ENCODE peak calls at places on chromosomes 13 and 19, in four cellular contexts. C is mammary epithelial cell, V is SK-N-SH, H is adrenal gland. R is an unnamed sample. For H3K4me1, the result is how much of the 10 kb centered on the place peaks cover.

GRCh38 chr19:11949201-11949600 is 15.6 kb upstream of the ZNF763 start:
- DNase-seq in C (no peak), V (no peak), H (no peak), R (peak)

GRCh38 chr13:98144501-98145350 is 1.8 kb downstream of the FARP1 start:
- DNase-seq in C (peak), V (peak), H (peak), R (peak)

GRCh38 chr13:94620286-94620896 is 18.7 kb downstream of the GPR180 start:
- DNase-seq in C (peak), V (peak), H (no peak), R (peak)

GRCh38 chr19:53549354-53549753 is 11.4 kb downstream of the ZNF331 start:
- DNase-seq in C (no peak), V (no peak), H (no peak), R (no peak)

GRCh38 chr13:38952827-38953226 is 37.8 kb downstream of the STOML3 start:
- DNase-seq in C (peak), V (no peak), H (no peak), R (peak)

GRCh38 chr19:51407631-51408131 is 9.8 kb downstream of the SIGLEC10 start:
- DNase-seq in C (peak), V (no peak), H (peak), R (no peak)

GRCh38 chr13:45361596-45362206 is 20.7 kb upstream of the TPT1 start:
- DNase-seq in C (peak), V (no peak), H (no peak), R (peak)

GRCh38 chr19:42285546-42285945 is 16.4 kb upstream of the PRR19 start:
- DNase-seq in C (no peak), V (no peak), H (no peak), R (no peak)

GRCh38 chr13:33392794-33393371 is 107.3 kb upstream of the STARD13 start:
- DNase-seq in C (peak), V (no peak), H (no peak), R (no peak)

GRCh38 chr19:4534836-4535658 is at the start of gene PLIN5:
- DNase-seq in C (no peak), V (peak), H (peak), R (no peak)

GRCh38 chr13:39025433-39025839 is 12.5 kb downstream of the PROSER1 start:
- DNase-seq in C (peak), V (no peak), H (no peak), R (no peak)

GRCh38 chr13:30934381-30934780 is 1.9 kb downstream of the TEX26 start:
- DNase-seq in C (no peak), V (no peak), H (no peak), R (no peak)

GRCh38 chr13:40792284-40793051 is 3.1 kb downstream of the SLC25A15 start:
- DNase-seq in C (no peak), V (no peak), H (no peak), R (no peak)

GRCh38 chr19:47819841-47820244 is 1.9 kb upstream of the CRX start:
- DNase-seq in C (no peak), V (no peak), H (no peak), R (no peak)

GRCh38 chr19:4566402-4567051 is 7.0 kb upstream of the SEMA6B start:
- DNase-seq in C (no peak), V (peak), H (no peak), R (no peak)

GRCh38 chr19:15454371-15454800 is 4.6 kb upstream of the WIZ start:
- DNase-seq in C (no peak), V (no peak), H (peak), R (no peak)

GRCh38 chr13:66224644-66225043 is 1005.5 kb downstream of the PCDH9 start:
- DNase-seq in C (no peak), V (no peak), H (no peak), R (no peak)

GRCh38 chr13:109626386-109627171 is 159.8 kb downstream of the IRS2 start:
- DNase-seq in C (no peak), V (no peak), H (no peak), R (no peak)

GRCh38 chr13:101514695-101515275 is 62.3 kb downstream of the ITGBL1 start:
- DNase-seq in C (peak), V (peak), H (peak), R (no peak)

GRCh38 chr13:59689057-59689456 is 474.7 kb downstream of the DIAPH3 start:
- DNase-seq in C (no peak), V (no peak), H (no peak), R (no peak)

GRCh38 chr19:24029941-24030636 is 56.9 kb upstream of the ZNF254 start:
- DNase-seq in C (no peak), V (no peak), H (no peak), R (no peak)

DNA sequence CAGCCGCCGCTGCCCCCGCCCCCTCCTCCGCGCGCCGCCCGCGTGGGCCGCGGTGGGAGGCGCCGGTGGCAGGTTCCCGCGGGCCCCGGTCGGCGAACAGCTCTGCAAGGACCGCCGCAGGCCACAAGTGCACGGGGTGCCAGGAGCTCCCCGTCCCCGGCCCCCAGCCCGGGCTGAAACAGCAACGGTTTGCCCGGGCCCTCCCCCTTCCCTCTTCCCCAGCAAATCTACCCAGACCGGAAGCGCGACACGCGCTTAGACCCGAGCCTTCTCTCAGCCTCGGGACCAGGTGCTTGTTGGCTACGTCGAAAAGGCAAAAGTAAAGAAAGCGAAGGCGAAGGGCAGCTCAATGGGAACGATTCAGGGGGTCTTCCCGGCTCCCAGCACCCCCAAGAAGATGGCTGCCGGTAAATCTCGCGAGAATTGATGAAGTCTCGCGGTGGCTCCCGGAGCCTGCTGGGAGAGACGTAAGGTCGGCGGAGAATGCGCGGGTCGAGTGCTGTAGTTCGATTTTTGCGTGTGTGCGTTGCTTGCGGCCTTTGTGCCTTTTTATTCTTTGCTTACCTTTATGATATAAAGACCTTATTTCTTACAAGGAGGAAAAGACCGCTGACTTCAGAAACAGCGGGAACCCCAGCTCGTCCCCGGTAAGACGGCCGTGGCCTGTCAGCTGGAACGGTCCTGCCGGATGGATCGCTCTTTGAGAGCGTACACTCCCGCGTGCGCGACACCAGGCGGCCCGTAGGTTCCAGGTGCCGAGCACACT is at the start of gene RBM26:
- DNase-seq in C (peak), V (peak), H (peak), R (peak)
- TF ChIP-seq CTCF in C (peak), V (peak), H (no peak), R (peak)

GRCh38 chr19:17954401-17954800 is 12.5 kb upstream of the KCNN1 start:
- DNase-seq in C (no peak), V (no peak), H (no peak), R (no peak)

GRCh38 chr19:17952041-17952976 is 14.6 kb upstream of the KCNN1 start:
- DNase-seq in C (no peak), V (peak), H (no peak), R (no peak)

GRCh38 chr19:17953869-17954268 is 13.0 kb upstream of the KCNN1 start:
- DNase-seq in C (no peak), V (no peak), H (no peak), R (no peak)

GRCh38 chr19:17951151-17952040 is 15.5 kb upstream of the KCNN1 start:
- DNase-seq in C (no peak), V (no peak), H (no peak), R (no peak)

GRCh38 chr19:17953316-17953801 is 13.5 kb upstream of the KCNN1 start:
- DNase-seq in C (no peak), V (no peak), H (no peak), R (no peak)
- H3K4me1 ChIP-seq in C (under half), V (under half), H (under half), R (under half)

GRCh38 chr13:106349080-106349841 is 186.2 kb downstream of the EFNB2 start:
- DNase-seq in C (peak), V (peak), H (no peak), R (peak)
- H3K27ac ChIP-seq in C (peak), V (no peak), H (no peak), R (peak)

DNA sequence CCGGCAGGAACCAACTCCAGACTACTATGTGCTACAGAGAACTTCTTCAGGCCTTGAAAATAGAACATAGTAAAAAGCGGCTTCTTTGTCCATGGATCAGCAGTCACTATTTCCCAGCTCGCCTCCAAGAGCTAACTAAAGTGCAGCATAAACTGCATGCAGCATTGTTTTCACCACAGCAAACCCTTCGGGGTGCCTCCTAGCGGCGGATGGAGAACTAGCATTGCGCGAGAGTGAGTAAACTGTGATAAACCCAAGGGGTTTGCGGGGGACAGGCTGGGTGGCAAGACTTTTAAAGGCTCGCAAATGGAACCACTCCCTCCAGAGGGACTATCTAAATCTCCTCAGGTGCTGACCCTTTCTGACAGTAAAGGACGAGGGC is 21.6 kb upstream of the SGCG start:
- DNase-seq in C (no peak), V (peak), H (no peak), R (no peak)
- TF ChIP-seq CTCF in C (no peak), V (peak), H (no peak), R (peak)

GRCh38 chr19:1169921-1170885 is 3.9 kb downstream of the SBNO2 start:
- DNase-seq in C (peak), V (peak), H (peak), R (peak)

GRCh38 chr19:1168562-1168873 is 5.5 kb downstream of the SBNO2 start:
- DNase-seq in C (no peak), V (no peak), H (no peak), R (no peak)

GRCh38 chr19:1166872-1167573 is 7.0 kb downstream of the SBNO2 start:
- DNase-seq in C (no peak), V (no peak), H (peak), R (no peak)

GRCh38 chr19:1168877-1169791 is 4.9 kb downstream of the SBNO2 start:
- DNase-seq in C (peak), V (no peak), H (peak), R (peak)

GRCh38 chr19:1167687-1168561 is 6.1 kb downstream of the SBNO2 start:
- DNase-seq in C (no peak), V (no peak), H (peak), R (no peak)
- H3K4me1 ChIP-seq in C (half or more), V (under half), H (half or more), R (under half)

GRCh38 chr19:6535558-6536137 is 4.8 kb downstream of the TNFSF9 start:
- DNase-seq in C (no peak), V (no peak), H (no peak), R (no peak)
- H3K27ac ChIP-seq in C (no peak), V (no peak), H (no peak), R (no peak)